ENCODE peak calls at places on chromosomes 11 and 22, in six cellular contexts. Y is GM23338, S is mucosa of descending colon, G is HFFc6, H is fibroblast of lung, R is astrocyte of the spinal cord. C is an unnamed sample.

GRCh38 chr11:106228996-106229395 is 151.5 kb downstream of the AASDHPPT start:
- DNase-seq in S (no peak), Y (no peak), R (no peak), G (no peak), H (no peak), C (no peak)

GRCh38 chr22:39220450-39220849 is 24.3 kb downstream of the PDGFB start:
- DNase-seq in H (no peak), S (peak), Y (no peak), R (no peak), G (no peak), C (no peak)

GRCh38 chr11:114478768-114479167 is 39.5 kb downstream of the REXO2 start:
- DNase-seq in H (peak), Y (peak), G (no peak), S (no peak), R (peak), C (no peak)

GRCh38 chr11:119694334-119694733 is 34.7 kb downstream of the NECTIN1 start:
- DNase-seq in G (no peak), R (no peak), Y (no peak), S (peak), H (no peak), C (peak)

GRCh38 chr11:65793144-65793581 is 6.3 kb downstream of the OVOL1 start:
- DNase-seq in G (no peak), H (no peak), S (peak), R (no peak), Y (no peak), C (no peak)

GRCh38 chr11:12674571-12674935 is 332 bp downstream of the TEAD1 start:
- DNase-seq in H (no peak), R (no peak), S (no peak), G (no peak), Y (peak), C (peak)

GRCh38 chr22:21038405-21038804 is 6.0 kb upstream of the SLC7A4 start:
- DNase-seq in S (no peak), G (peak), H (peak), Y (no peak), R (peak), C (no peak)

GRCh38 chr11:17735823-17736772 is 1.5 kb downstream of the KCNC1 start:
- DNase-seq in S (no peak), H (no peak), Y (peak), G (no peak), R (no peak), C (no peak)

GRCh38 chr11:121575250-121575962 is 122.6 kb upstream of the SORL1-AS1 start:
- DNase-seq in S (peak), H (peak), R (peak), G (no peak), Y (no peak), C (no peak)

GRCh38 chr11:116126540-116126939 is 622.3 kb upstream of the CADM1 start:
- DNase-seq in H (no peak), G (no peak), Y (no peak), S (no peak), R (no peak), C (no peak)
- TF ChIP-seq CTCF in H (no peak), G (no peak), Y (no peak), S (no peak), R (no peak), C (no peak)

DNA sequence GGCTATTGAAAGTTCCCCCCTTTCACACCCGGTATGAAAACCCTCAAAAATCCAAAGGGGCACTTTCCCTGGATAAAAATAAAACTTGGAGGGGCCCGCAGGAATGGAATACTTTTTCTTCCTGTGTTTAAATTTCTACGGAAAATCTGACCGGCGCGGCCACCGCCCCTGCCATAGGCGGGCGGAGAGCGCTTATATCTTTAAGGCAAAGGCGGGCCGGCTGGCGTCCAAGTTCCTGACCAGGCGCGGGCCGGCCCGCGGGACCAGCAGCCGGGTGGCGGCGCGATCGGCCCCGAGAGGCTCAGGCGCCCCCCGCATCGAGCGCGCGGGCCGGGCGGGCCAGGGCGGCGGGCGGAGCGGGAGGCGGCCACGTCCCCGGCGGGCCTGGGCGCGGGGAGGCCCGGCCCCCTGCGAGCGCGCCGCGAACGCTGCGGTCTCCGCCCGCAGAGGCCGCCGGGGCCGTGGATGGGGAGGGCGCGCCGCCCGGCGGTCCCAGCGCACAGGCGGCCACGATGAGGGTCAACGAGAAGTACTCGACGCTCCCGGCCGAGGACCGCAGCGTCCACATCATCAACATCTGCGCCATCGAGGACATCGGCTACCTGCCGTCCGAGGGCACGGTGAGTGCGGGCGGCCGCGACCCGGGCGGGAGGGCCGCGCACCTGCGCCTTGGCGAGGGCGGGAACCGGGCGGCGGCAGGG is at the start of gene ANO1:
- DNase-seq in G (no peak), S (peak), R (no peak), H (no peak), Y (peak), C (no peak)
- TF ChIP-seq CTCF in G (no peak), S (no peak), R (no peak), H (no peak), Y (no peak), C (peak)

DNA sequence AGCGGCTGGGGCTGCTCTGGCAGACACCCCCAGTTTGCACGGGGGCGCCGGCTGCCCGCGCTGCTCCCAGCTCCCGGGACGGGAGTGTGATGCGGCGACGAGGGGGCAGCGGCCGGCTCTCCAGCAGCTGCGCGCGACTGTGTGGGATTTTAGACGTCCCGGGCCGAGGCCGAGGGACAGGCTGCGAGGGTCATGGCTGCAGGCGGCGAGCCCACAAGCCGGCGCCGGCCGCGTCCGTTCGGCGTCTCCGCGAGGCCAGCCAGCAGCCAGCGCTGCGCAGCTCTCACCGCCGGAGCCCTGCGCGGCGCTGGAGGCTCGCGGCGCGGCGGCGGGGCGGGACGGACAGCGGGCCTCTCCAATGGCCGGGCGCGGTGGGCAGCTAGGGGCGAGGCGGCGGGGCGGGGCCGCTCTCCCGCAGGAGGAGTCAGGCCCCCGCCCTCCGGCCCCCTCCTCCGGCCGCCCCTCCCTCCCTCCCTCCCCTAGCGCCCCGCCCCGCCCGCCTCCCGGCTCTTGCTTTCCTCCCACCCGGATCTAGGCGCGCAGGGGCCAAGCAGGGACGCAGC is at the start of gene FZD4:
- DNase-seq in S (peak), Y (peak), G (peak), H (peak), R (peak), C (peak)
- TF ChIP-seq CTCF in S (peak), Y (no peak), G (no peak), H (no peak), R (no peak), C (no peak)

GRCh38 chr22:24925586-24926427 is 20.7 kb downstream of the LHFPL7 start:
- DNase-seq in S (no peak), Y (peak), H (no peak), R (no peak), G (no peak), C (no peak)
- TF ChIP-seq CTCF in S (no peak), Y (peak), H (no peak), R (no peak), G (no peak), C (no peak)

GRCh38 chr11:47553417-47553746 is 450 bp upstream of the CELF1 start:
- DNase-seq in S (no peak), Y (no peak), H (no peak), R (no peak), G (peak), C (no peak)
- TF ChIP-seq CTCF in S (no peak), Y (no peak), H (no peak), R (no peak), G (no peak), C (no peak)

DNA sequence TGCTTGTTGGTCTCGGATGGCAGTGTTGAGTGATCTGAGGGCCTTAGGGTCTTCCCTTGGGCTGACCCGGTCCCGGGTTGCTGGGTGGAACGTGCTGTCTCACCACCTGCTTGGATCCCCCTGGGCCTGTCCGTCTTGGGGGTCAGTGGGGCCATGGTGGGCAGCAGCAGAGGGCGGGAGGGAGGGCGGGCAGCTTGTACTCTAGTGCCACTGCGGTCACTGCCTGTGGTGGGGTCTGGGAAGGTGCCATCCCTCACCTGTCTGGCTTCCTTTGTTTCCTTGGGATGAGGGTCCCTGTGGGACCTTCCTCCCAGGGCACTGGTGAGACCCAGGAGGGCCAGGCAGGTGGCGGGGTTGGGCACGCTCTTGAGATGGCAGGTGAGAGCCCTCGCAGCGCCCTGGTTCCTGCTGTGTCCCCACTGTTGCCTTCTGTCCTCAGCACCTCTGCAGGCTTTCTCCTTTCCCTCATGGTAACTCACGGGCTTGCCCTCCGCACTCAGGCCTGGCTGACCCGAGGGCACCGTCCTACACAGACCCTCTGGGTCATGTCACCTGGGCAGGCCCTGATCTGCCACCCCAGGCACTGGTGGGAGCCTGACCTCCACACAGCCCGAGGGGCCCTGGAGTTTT is 34.2 kb downstream of the TBC1D22A start:
- DNase-seq in H (no peak), R (no peak), G (no peak), Y (no peak), S (no peak), C (no peak)
- TF ChIP-seq CTCF in H (no peak), R (no peak), G (no peak), Y (no peak), S (no peak), C (no peak)

GRCh38 chr11:70908223-70908622 is 344.2 kb downstream of the SHANK2 start:
- DNase-seq in S (no peak), Y (no peak), G (no peak), H (no peak), R (no peak), C (no peak)
- TF ChIP-seq CTCF in S (no peak), Y (no peak), G (no peak), H (no peak), R (no peak), C (no peak)

DNA sequence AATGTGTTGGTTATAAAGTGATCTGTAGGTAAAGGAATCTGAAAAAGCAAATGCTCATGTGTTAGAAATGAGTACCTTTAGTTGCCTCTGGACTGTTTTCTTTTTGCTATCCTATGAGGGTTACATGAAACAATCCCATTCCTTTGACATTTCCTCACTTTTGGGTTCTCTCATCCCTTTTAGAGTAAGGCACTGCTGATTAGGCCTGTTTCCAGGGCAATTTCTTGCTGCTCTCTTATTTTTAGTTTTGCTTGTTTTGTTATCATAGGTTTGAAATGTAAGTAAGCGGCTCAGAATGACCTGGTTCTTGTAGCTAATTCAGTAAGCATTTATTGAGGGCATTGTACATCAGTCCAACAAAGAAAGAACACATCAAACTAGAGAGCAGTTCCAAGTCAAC is 138.9 kb downstream of the DDX10 start:
- DNase-seq in S (no peak), R (peak), Y (no peak), H (no peak), G (peak), C (no peak)
- TF ChIP-seq CTCF in S (no peak), R (no peak), Y (no peak), H (no peak), G (no peak), C (no peak)